ENCODE peak calls at places on chromosomes 11 and 22, in six cellular contexts. V is HEK293T, J is EH, S is anterior cingulate cortex, X is D341Med, N is psoas muscle. W is an unnamed sample.

GRCh38 chr22:19753090-19753842 is 7.3 kb upstream of the TBX1 start:
- DNase-seq in V (no peak), J (no peak), S (no peak), X (no peak), N (no peak), W (no peak)

GRCh38 chr22:45600791-45601730 is 70.6 kb upstream of the ATXN10 start:
- DNase-seq in V (no peak), J (peak; percentile 28), S (no peak), X (no peak), N (no peak), W (no peak)

GRCh38 chr11:76655466-76656086 is 15.0 kb downstream of the LRRC32 start:
- DNase-seq in V (no peak), J (no peak), S (no peak), X (no peak), N (no peak), W (no peak)

GRCh38 chr11:94171693-94172440 is 43.2 kb downstream of the PANX1 start:
- DNase-seq in V (peak; percentile 63), J (peak; percentile 67), S (no peak), X (peak; percentile 38), N (no peak), W (peak; percentile 45)

GRCh38 chr11:71935338-71935925 is 6.6 kb downstream of the RNF121 start:
- DNase-seq in V (no peak), J (no peak), S (no peak), X (no peak), N (no peak), W (no peak)

GRCh38 chr11:109972181-109972715 is 120.9 kb upstream of the ZC3H12C start:
- DNase-seq in V (no peak), J (peak; percentile 28), S (no peak), X (no peak), N (no peak), W (no peak)

GRCh38 chr11:2665747-2666710 is 33.8 kb downstream of the KCNQ1OT1 start:
- DNase-seq in V (no peak), J (no peak), S (no peak), X (no peak), N (no peak), W (no peak)

GRCh38 chr11:47004595-47005033 is 68.1 kb downstream of the CSTPP1 start:
- DNase-seq in V (no peak), J (peak; percentile 98), S (no peak), X (no peak), N (peak; percentile 71), W (peak; percentile 86)

GRCh38 chr11:57417056-57417455 is 9.9 kb downstream of the SLC43A3 start:
- DNase-seq in V (no peak), J (no peak), S (no peak), X (no peak), N (peak; percentile 61), W (no peak)

GRCh38 chr22:44224166-44224565 is 43.4 kb downstream of the PARVG start:
- DNase-seq in V (no peak), J (peak; percentile 53), S (no peak), X (no peak), N (no peak), W (no peak)

GRCh38 chr22:38952382-38952993 is 4.9 kb upstream of the APOBEC3A start:
- DNase-seq in V (no peak), J (no peak), S (no peak), X (no peak), N (no peak), W (peak; percentile 1)

GRCh38 chr22:20424937-20425587 is 12.6 kb downstream of the SCARF2 start:
- DNase-seq in V (no peak), J (peak; percentile 34), S (peak; percentile 84), X (no peak), N (no peak), W (no peak)

GRCh38 chr22:35604671-35605457 is 12.3 kb downstream of the MB start:
- DNase-seq in V (no peak), J (peak; percentile 63), S (no peak), X (no peak), N (no peak), W (no peak)

GRCh38 chr11:67033661-67034166 is 10.8 kb downstream of the SYT12 start:
- DNase-seq in V (no peak), J (peak; percentile 100), S (peak; percentile 26), X (no peak), N (no peak), W (no peak)

GRCh38 chr22:20798974-20799373 is 25.1 kb downstream of the SERPIND1 start:
- DNase-seq in V (no peak), J (no peak), S (no peak), X (no peak), N (no peak), W (no peak)